ENCODE peak calls at places on chromosomes 1 and 21, in seven cellular contexts. E is GM06990, O is lower lobe of right lung, A is IMR-90, Z is esophagus muscularis mucosa, Y is neural progenitor cell, R is Panc1. W is an unnamed sample.

GRCh38 chr1:60527567-60527966 is 454.0 kb upstream of the C1orf87 start:
- DNase-seq in E (no peak), O (no peak), A (no peak), Z (no peak), Y (no peak), R (no peak), W (no peak)

GRCh38 chr1:213122514-213122929 is 71.5 kb downstream of the RPS6KC1 start:
- DNase-seq in E (peak), O (no peak), A (peak), Z (no peak), Y (peak), R (peak), W (peak)

GRCh38 chr1:15323351-15323988 is 76.4 kb downstream of the FHAD1 start:
- DNase-seq in E (no peak), O (peak), A (peak), Z (no peak), Y (peak), R (peak), W (no peak)

GRCh38 chr1:110672753-110673108 is 2.0 kb downstream of the KCNA3 start:
- DNase-seq in E (peak), O (no peak), A (no peak), Z (no peak), Y (no peak), R (no peak), W (no peak)

GRCh38 chr1:81349194-81349965 is 451.4 kb upstream of the ADGRL2 start:
- DNase-seq in E (no peak), O (no peak), A (no peak), Z (no peak), Y (peak), R (no peak), W (no peak)

GRCh38 chr1:30253361-30253760 is 470.0 kb downstream of the MATN1 start:
- DNase-seq in E (no peak), O (no peak), A (no peak), Z (no peak), Y (no peak), R (no peak), W (no peak)

GRCh38 chr1:243233908-243234307 is 21.2 kb downstream of the CEP170 start:
- DNase-seq in E (no peak), O (no peak), A (peak), Z (no peak), Y (no peak), R (no peak), W (no peak)

GRCh38 chr1:64470670-64471217 is 815 bp downstream of the CACHD1 start:
- DNase-seq in E (peak), O (peak), A (no peak), Z (peak), Y (peak), R (no peak), W (no peak)

GRCh38 chr1:192516776-192517297 is 58.7 kb upstream of the RGS1 start:
- DNase-seq in E (peak), O (no peak), A (no peak), Z (no peak), Y (peak), R (no peak), W (peak)

GRCh38 chr1:101993703-101994102 is 3.0 kb downstream of the OLFM3 start:
- DNase-seq in E (no peak), O (no peak), A (no peak), Z (no peak), Y (no peak), R (no peak), W (no peak)

GRCh38 chr1:115242543-115242942 is 95.5 kb downstream of the NGF start:
- DNase-seq in E (no peak), O (no peak), A (no peak), Z (no peak), Y (no peak), R (no peak), W (no peak)

GRCh38 chr1:1782399-1783221 is 4.3 kb upstream of the NADK start:
- DNase-seq in E (no peak), O (peak), A (peak), Z (peak), Y (peak), R (no peak), W (no peak)

GRCh38 chr1:25996966-25997758 is 701 bp downstream of the PAFAH2 start:
- DNase-seq in E (peak), O (no peak), A (peak), Z (no peak), Y (no peak), R (no peak), W (no peak)

GRCh38 chr1:153260980-153261792 is 1.7 kb downstream of the LORICRIN start:
- DNase-seq in E (no peak), O (peak), A (no peak), Z (peak), Y (no peak), R (no peak), W (no peak)

GRCh38 chr1:165854101-165854845 is 26.9 kb downstream of the UCK2 start:
- DNase-seq in E (no peak), O (no peak), A (peak), Z (no peak), Y (peak), R (no peak), W (peak)

GRCh38 chr1:20430355-20431290 is 55.4 kb downstream of the CAMK2N1 start:
- DNase-seq in E (no peak), O (no peak), A (peak), Z (no peak), Y (peak), R (no peak), W (no peak)

GRCh38 chr1:241639653-241640148 is 468 bp downstream of the CHML start:
- DNase-seq in E (no peak), O (peak), A (no peak), Z (no peak), Y (peak), R (no peak), W (no peak)

GRCh38 chr21:35565204-35565611 is 495.1 kb downstream of the SETD4 start:
- DNase-seq in E (no peak), O (no peak), A (peak), Z (no peak), Y (no peak), R (no peak), W (peak)

GRCh38 chr1:41023279-41023990 is 1.9 kb upstream of the SLFNL1 start:
- DNase-seq in E (no peak), O (no peak), A (no peak), Z (no peak), Y (peak), R (no peak), W (no peak)

GRCh38 chr1:53712276-53712675 is 26.7 kb downstream of the GLIS1 start:
- DNase-seq in E (no peak), O (no peak), A (no peak), Z (no peak), Y (no peak), R (no peak), W (no peak)

GRCh38 chr1:227885648-227886502 is 61.9 kb downstream of the WNT9A start:
- DNase-seq in E (no peak), O (peak), A (peak), Z (peak), Y (no peak), R (no peak), W (no peak)

GRCh38 chr1:89069955-89070354 is 4.9 kb upstream of the GBP1 start:
- DNase-seq in E (no peak), O (no peak), A (no peak), Z (no peak), Y (no peak), R (no peak), W (no peak)

GRCh38 chr1:89065077-89065868 is at the start of gene GBP1:
- DNase-seq in E (peak), O (no peak), A (peak), Z (no peak), Y (no peak), R (no peak), W (peak)

GRCh38 chr1:89068291-89068690 is 3.3 kb upstream of the GBP1 start:
- DNase-seq in E (no peak), O (no peak), A (peak), Z (no peak), Y (no peak), R (no peak), W (no peak)

DNA sequence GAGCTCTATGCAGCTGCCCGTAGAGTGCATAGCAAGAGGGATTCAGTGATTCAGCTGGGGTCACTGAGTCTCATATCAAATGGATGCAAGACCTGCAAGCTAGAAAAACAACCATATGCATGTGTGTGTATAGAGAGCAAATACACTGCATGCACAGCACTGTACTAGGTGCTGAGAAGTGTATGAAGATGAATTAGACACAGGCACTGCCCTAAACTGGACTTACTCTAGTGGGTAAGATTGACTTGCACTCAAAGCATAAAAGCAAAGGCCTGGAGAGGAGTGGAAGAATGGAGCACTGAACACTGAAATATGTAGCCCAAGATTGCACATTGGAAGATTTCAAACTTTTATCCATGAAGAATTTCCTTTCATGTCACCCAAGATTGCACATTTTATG is 5.5 kb upstream of the GBP1 start:
- DNase-seq in E (no peak), O (no peak), A (no peak), Z (no peak), Y (no peak), R (no peak), W (no peak)
- H3K4me3 ChIP-seq in E (no peak), O (peak), A (no peak), Z (peak), Y (no peak), R (no peak), W (no peak)

GRCh38 chr1:12507631-12508030 is 110.4 kb downstream of the DHRS3 start:
- DNase-seq in E (no peak), O (no peak), A (no peak), Z (no peak), Y (no peak), R (no peak), W (no peak)
- TF ChIP-seq CTCF in E (no peak), O (no peak), A (no peak), Z (no peak), Y (no peak), R (no peak), W (no peak)

GRCh38 chr1:9240914-9241820 is 6.6 kb downstream of the H6PD start:
- DNase-seq in E (no peak), O (no peak), A (no peak), Z (no peak), Y (no peak), R (no peak), W (no peak)

GRCh38 chr1:9241891-9242290 is 7.3 kb downstream of the H6PD start:
- DNase-seq in E (no peak), O (no peak), A (no peak), Z (no peak), Y (no peak), R (no peak), W (no peak)

GRCh38 chr1:9239622-9240401 is 5.2 kb downstream of the H6PD start:
- DNase-seq in E (no peak), O (peak), A (peak), Z (peak), Y (peak), R (no peak), W (peak)

GRCh38 chr1:9244501-9245229 is 10.1 kb downstream of the H6PD start:
- DNase-seq in E (no peak), O (no peak), A (no peak), Z (no peak), Y (no peak), R (no peak), W (no peak)

DNA sequence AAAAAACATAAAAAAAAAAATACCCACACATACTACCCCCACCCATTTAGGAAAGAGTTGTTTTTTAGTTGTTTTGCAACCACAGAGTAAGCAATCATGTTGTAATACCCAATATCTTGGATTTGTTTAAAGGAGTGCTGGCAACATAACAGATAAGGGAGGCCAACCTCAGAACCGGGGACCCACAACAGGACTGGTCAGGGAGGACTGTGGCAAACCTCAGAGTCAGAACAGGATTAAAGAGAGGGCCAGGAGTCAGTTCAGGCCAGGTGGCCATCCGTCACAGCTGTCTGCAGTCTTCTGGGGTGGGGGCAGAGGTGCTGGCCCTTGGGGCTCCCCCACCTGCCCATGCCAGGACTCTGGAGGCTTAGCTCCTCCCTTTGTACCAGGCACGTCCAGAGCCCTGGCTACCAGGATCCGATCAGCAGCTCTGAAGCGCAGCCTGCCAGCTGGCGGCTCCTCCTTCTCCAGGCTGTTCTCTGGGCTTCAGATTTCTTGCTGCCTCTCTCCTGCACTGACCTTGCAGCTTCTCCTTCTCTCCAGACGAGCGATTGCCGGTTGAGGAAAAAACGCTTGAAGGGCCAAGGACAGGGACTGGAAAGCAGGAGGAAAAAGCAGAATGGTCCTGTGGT is 7.9 kb downstream of the H6PD start:
- DNase-seq in E (no peak), O (peak), A (no peak), Z (peak), Y (no peak), R (no peak), W (peak)
- H3K4me3 ChIP-seq in E (no peak), O (peak), A (no peak), Z (peak), Y (no peak), R (no peak), W (peak)

GRCh38 chr1:224644553-224645154 is 28.5 kb downstream of the CNIH3 start:
- DNase-seq in E (peak), O (no peak), A (peak), Z (no peak), Y (peak), R (peak), W (no peak)
- TF ChIP-seq CTCF in E (peak), O (peak), A (peak), Z (peak), Y (peak), R (peak), W (peak)

GRCh38 chr1:42845193-42845592 is 1.2 kb upstream of the ZNF691 start:
- DNase-seq in E (no peak), O (no peak), A (no peak), Z (no peak), Y (no peak), R (no peak), W (no peak)
- H3K4me3 ChIP-seq in E (no peak), O (no peak), A (no peak), Z (no peak), Y (no peak), R (no peak), W (no peak)

DNA sequence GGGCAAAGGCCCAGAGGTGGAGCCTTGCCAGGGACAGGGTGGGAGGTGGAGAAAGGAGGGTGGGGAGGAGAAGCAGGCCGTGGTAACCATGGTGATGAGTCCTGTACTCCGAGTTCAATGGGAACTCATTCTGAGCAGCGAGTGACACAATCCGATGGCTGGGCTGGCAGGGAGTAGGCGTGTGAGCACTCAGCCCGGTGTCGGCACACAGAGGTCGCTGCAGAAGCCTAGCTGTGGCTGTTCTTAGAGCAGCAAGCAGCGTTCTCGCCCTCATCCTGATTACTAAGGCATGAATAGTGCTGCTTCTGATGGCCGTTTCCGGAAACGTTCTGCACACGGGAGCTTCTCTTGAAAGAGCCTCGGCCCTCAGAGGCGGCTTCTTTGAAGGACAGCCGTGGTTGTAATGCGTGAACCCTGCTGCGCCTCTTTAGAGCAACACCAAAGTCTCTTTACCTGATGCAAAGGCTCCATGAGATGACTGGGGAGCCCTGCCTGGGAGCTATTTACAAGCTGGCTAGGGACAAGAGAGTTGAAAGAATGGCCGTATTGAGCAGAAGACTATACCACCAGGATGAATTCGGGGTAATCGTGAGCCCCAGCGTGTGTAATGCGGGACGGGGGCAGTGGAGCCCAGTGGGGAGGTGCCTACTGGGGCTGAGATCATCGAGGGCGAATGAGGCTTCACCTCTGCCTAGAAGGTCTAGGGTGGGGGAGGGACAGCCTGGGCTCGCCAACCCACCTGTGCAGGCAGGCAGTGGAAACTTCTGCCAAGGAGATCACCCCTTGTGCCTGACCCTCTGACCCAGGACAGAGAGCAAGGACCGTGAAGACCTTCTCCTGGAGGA is 72.8 kb upstream of the PAX7 start:
- DNase-seq in E (no peak), O (peak), A (no peak), Z (no peak), Y (peak), R (no peak), W (no peak)
- TF ChIP-seq CTCF in E (no peak), O (no peak), A (no peak), Z (no peak), Y (peak), R (no peak), W (no peak)

GRCh38 chr1:42686418-42686817 is 4.2 kb downstream of the YBX1 start:
- DNase-seq in E (no peak), O (no peak), A (no peak), Z (no peak), Y (no peak), R (no peak), W (no peak)
- H3K4me3 ChIP-seq in E (peak), O (no peak), A (no peak), Z (no peak), Y (peak), R (peak), W (no peak)

DNA sequence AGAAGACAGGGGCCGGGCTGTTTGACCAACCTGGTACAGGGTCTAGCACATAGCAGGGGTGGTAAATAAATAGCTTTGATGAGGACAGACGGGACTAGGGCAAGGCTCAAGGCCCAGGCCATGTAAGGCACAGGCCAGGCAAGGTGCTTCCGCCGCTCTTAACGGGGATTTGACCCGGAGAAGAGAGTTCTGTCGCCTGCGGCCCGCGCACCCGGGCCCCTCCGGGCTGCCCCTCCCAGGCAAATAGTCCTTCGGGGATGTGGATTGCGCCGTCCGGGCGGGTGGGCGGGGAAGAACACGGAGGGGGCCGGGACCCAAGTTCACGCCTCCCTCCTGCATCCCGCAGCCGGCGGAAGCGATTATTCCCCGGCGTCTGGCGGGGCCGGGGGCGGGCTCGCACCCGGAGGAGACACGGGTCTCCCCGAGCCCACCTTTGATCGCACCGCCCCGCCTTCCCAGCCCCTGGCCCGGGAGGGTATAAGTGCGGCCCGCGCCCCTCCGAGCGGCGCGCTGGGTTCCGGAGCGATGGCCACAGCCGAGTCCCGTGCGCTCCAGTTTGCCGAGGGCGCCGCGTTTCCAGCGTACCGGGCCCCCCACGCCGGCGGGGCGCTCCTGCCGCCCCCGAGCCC is at the start of gene MIXL1:
- DNase-seq in E (peak), O (no peak), A (no peak), Z (no peak), Y (peak), R (no peak), W (no peak)
- TF ChIP-seq CTCF in E (no peak), O (no peak), A (no peak), Z (no peak), Y (no peak), R (no peak), W (no peak)